ENCODE peak calls at places on chromosome 20, in four cellular contexts. E, R, T and F are unnamed samples.

GRCh38 chr20:57901526-57901925 is 191.7 kb upstream of the PMEPA1 start:
- DNase-seq in E (no peak), R (no peak), T (no peak), F (no peak)

GRCh38 chr20:38939686-38940085 is 13.5 kb downstream of the FAM83D start:
- DNase-seq in E (no peak), R (no peak), T (no peak), F (no peak)

GRCh38 chr20:5608448-5609161 is 141.6 kb upstream of the SHLD1 start:
- DNase-seq in E (peak), R (peak), T (peak), F (peak)

GRCh38 chr20:58682656-58683055 is 9.9 kb upstream of the NPEPL1 start:
- DNase-seq in E (peak), R (no peak), T (peak), F (no peak)

GRCh38 chr20:8094415-8094818 is 37.6 kb upstream of the PLCB1 start:
- DNase-seq in E (peak), R (no peak), T (peak), F (no peak)

GRCh38 chr20:33490023-33490933 is at the start of gene CBFA2T2:
- DNase-seq in E (peak), R (peak), T (peak), F (no peak)

GRCh38 chr20:46111836-46112212 is 6.3 kb upstream of the CD40 start:
- DNase-seq in E (no peak), R (no peak), T (no peak), F (no peak)

GRCh38 chr20:47352332-47353223 is 3.9 kb downstream of the ZMYND8 start:
- DNase-seq in E (peak), R (peak), T (no peak), F (peak)

GRCh38 chr20:46423882-46424482 is 17.6 kb upstream of the ELMO2 start:
- DNase-seq in E (no peak), R (no peak), T (peak), F (no peak)

GRCh38 chr20:1209447-1210387 is 6.5 kb downstream of the C20orf202 start:
- DNase-seq in E (no peak), R (no peak), T (peak), F (no peak)

GRCh38 chr20:50146732-50147662 is 6.5 kb downstream of the PEDS1 start:
- DNase-seq in E (peak), R (peak), T (no peak), F (peak)

GRCh38 chr20:34829191-34829590 is 3.7 kb upstream of the NCOA6 start:
- DNase-seq in E (no peak), R (no peak), T (no peak), F (no peak)

GRCh38 chr20:34834459-34834893 is 9.0 kb upstream of the NCOA6 start:
- DNase-seq in E (peak), R (no peak), T (peak), F (peak)
- H3K4me3 ChIP-seq in E (no peak), R (no peak), T (peak), F (no peak)

GRCh38 chr20:53735536-53736050 is 142.0 kb upstream of the ZNF217 start:
- DNase-seq in E (peak), R (no peak), T (peak), F (peak)
- H3K4me3 ChIP-seq in E (no peak), R (no peak), T (peak), F (no peak)

DNA sequence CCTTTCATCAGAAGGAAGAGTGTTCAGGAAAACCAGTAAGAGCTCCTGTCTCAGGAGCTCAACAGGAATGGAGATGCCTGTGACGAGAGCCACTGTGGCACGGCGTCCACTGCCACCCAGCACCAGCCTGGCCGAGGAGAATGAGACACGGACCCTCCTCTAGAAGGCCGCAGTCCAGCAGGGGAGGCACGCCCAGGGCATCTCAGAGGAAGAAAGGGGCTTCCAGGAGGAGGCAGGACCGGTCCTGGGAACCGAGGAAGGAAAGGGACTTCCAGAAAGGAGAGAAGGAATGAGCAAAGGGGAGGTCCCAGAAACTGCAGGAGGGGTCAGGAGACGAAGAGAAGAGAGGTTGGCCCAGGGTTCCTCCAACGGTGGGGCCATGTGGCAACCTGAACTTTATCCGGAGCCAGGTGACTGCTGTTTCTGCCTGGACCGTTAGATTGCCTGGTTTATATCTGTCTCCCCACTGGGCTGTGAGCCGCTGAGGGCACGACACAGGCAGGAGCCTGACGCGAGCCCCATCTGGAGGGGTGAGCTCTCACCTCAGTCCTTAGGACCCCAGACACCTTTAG is 26.8 kb downstream of the BFSP1 start:
- DNase-seq in E (no peak), R (no peak), T (no peak), F (no peak)
- H3K4me3 ChIP-seq in E (no peak), R (no peak), T (peak), F (peak)

DNA sequence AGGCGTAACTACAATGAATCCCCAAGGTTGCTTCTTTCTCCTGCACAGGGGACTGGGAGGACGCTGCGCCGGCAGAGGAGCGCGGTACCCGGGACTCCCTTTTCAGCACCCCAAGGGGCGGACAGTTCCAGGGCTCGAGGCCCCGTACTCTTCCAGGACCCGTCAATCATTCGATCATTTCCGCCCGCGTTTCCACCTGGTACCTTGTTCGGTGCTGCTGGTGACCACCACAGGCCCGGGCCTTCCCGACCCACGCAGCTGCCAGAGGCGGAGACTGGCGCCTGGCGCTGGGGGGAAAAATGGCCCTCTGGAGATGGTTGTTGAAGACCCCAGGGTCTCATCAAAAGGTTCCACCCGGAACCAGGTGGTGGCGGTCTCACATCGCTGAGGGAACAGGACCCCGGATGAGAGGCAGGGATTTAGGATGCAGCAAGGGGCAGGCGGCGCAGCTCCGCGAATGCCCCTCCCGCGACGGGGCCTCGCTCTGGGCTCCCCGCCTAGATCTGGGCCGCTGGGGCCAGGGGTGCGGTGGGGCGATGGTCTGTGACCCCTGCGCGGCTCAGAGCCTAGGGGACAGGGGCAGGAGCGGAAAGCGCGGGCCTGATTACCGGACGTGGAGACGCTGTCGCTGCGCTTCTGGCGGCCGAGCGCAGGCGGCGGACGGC is 744 bp downstream of the VSX1 start:
- DNase-seq in E (no peak), R (no peak), T (peak), F (no peak)
- H3K4me3 ChIP-seq in E (no peak), R (no peak), T (no peak), F (no peak)

DNA sequence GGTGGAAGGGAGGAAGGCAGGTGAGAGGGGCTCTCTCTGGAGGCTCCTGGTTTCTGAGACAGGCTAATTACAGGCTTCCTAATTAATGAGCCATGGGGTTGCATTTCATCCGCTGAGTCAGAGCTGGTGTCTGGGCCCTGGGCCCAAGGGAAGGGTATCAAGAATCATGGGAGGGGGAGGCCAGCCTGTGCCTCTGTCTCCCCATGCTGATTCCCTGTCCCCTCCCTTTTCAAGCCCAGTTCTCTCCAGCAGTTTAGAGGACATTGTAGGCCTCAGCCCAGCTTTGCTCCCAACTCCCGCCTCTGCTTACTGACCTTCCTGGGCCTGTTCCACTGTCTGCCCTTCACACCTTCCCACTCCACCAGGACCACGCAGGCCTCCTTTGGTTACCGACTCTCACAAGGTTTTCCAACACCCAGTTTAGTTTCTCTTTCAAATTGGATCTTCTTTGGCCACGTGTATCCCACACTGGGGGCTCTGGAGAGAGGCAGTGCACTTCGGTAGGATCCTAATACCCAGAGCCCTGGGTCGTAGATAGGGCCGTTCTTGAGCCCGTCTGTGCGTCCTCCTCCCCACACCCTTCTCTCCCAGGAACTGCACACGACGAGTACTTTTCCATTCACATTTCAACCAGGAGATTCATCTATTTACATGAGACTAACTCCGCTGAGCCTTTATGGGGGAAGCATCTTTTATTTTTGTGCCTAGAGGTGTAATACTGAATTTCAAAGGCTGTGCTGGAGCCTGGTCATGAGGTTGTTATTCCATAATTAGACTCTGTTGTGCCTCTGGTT is 18.2 kb upstream of the AVP start:
- DNase-seq in E (no peak), R (no peak), T (no peak), F (no peak)
- H3K4me3 ChIP-seq in E (no peak), R (no peak), T (no peak), F (no peak)

GRCh38 chr20:3744806-3745685 is 12.6 kb downstream of the HSPA12B start:
- DNase-seq in E (peak), R (peak), T (peak), F (peak)
- H3K4me3 ChIP-seq in E (no peak), R (no peak), T (no peak), F (no peak)

GRCh38 chr20:62622877-62623487 is 19.3 kb upstream of the SLCO4A1 start:
- DNase-seq in E (no peak), R (no peak), T (peak), F (no peak)

GRCh38 chr20:62624325-62624690 is 18.0 kb upstream of the SLCO4A1 start:
- DNase-seq in E (no peak), R (no peak), T (no peak), F (peak)

GRCh38 chr20:62622178-62622876 is 20.0 kb upstream of the SLCO4A1 start:
- DNase-seq in E (no peak), R (no peak), T (no peak), F (no peak)

GRCh38 chr20:62624719-62625455 is 17.4 kb upstream of the SLCO4A1 start:
- DNase-seq in E (no peak), R (no peak), T (no peak), F (no peak)

DNA sequence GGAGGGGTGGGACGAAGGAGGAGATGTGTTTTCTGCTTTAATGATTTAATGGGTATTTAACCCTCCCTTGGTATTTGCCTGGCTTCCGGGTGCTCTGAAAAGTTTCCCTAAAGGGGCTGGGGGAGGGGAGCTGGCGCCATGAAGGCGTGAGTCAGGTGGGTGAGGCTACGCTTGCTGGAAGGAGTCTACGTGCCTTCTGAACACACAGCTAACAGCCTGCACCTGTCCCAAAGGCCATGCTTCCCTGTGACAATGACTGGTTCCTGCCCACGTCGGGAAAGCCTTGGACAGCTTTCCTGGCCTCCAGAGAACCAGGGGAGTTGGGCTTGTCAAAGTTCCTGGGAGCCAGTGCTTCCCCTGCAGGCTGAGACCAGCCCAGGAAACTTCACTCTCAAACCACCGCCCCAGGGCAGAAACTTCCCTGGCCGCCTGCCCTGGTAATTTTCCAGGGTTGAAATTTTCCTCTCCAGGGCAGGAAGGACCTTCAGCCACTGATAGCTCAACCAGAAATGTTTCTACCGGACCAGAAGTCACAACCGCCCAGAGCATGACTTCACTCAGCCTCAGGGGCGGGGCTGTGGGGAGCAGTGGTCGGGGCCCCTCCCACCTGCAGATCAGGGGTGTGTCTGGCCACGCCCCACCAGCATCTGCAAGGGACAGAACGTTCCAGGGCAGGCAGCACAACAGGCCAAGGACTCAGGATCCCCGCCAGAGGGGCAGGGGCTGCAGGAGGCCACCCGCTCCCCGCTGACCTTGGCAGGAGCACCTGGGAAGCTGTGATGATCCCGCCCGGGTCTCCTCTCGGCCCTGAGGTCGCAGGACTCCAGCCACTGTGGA is 18.6 kb upstream of the SLCO4A1 start:
- DNase-seq in E (peak), R (peak), T (peak), F (peak)
- H3K4me3 ChIP-seq in E (no peak), R (peak), T (peak), F (peak)

GRCh38 chr20:32481311-32482103 is 103.6 kb downstream of the NOL4L start:
- DNase-seq in E (no peak), R (no peak), T (peak), F (no peak)
- H3K4me3 ChIP-seq in E (peak), R (no peak), T (peak), F (no peak)

DNA sequence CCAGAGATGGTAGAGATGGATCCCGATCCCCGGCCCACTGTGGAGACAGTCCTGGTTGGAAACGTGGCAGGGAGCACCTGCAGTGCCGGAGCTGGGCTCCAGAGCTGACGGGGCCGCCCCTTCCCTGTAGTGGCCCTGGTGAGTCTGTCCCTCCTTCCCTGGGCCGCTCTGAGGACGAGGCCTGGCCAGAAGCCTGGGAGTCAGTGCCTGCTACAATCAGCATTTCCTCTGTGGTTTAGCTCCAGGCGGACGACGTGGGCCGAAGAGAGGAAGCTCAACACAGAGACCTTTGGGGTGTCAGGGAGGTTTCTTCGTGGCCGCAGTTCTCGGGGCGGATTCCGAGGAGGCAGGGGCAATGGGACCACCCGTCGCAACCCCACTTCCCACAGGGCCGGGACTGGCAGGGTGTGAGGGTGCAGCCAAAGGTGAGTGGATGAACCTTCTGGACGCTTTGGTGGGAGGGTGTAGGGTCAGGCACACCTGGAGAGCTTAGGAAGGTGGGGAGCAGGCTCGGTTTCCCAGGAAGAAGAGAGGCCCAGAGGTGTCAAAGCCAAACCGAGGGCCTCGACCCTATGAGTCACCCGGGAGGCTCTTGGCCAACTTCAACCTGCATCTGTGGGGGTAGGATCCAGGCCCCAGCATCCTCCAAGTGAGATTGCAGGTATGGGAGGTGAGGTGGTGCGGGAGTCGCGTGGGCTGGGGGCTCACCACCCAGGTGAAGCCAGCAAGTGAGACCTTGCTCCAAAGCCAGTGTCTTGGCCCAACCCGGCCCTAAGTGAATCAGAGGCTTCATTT is 9.9 kb downstream of the PSMA7 start:
- DNase-seq in E (no peak), R (no peak), T (no peak), F (no peak)
- H3K4me3 ChIP-seq in E (no peak), R (no peak), T (no peak), F (no peak)

DNA sequence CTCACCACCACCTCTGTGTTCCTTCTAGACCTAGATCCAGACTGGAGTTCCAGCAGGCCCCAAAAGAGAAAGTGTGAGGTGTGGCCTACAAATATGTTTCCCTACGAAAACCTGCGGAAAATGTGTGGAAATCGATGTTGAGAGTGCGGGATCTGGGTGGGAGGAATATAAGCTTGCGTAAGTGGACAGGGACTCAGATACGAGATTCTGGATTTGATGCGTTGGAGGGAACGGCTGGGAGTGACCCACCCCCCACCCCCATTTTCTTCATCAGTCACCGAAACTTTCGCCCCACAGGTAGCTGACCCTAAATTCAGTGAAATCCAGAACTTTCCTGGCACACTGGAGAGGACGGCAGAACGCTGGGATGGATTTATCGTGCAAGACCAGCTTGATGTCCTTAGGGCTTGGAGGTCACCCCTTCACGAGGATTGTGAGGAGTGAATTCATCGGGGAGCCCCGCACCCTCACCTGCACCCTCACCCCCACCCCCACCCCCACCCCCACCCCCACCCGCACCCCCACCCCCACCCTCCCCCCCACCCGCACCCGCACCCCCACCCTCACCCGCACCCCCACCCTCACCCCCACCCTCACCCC is 13.2 kb upstream of the TCFL5 start:
- DNase-seq in E (no peak), R (no peak), T (no peak), F (no peak)
- H3K4me3 ChIP-seq in E (no peak), R (no peak), T (no peak), F (no peak)